ENCODE peak calls at places on chromosomes 6 and 20, in seven cellular contexts. One of them, this sample, is unnamed.

GRCh38 chr6:17902953-17903352 is 84.5 kb downstream of the KIF13A start:
- DNase-seq in left lung: no peak
- DNase-seq in choroid plexus epithelial cell: peak; percentile 40
- DNase-seq in transverse colon: no peak
- DNase-seq in body of pancreas: no peak
- DNase-seq in breast epithelium: no peak
- DNase-seq in colonic mucosa: no peak
- DNase-seq in this sample: no peak

GRCh38 chr20:62980970-62981369 is 25.8 kb downstream of the BHLHE23 start:
- DNase-seq in transverse colon: no peak
- DNase-seq in breast epithelium: no peak
- DNase-seq in left lung: no peak
- DNase-seq in choroid plexus epithelial cell: peak; percentile 10
- DNase-seq in colonic mucosa: no peak
- DNase-seq in body of pancreas: no peak
- DNase-seq in this sample: no peak

GRCh38 chr6:156279306-156279969 is 497.7 kb upstream of the ARID1B start:
- DNase-seq in left lung: no peak
- DNase-seq in breast epithelium: no peak
- DNase-seq in choroid plexus epithelial cell: no peak
- DNase-seq in body of pancreas: no peak
- DNase-seq in colonic mucosa: no peak
- DNase-seq in transverse colon: peak; percentile 14
- DNase-seq in this sample: no peak

GRCh38 chr20:59749293-59749680 is 144.9 kb downstream of the PHACTR3 start:
- DNase-seq in choroid plexus epithelial cell: no peak
- DNase-seq in colonic mucosa: no peak
- DNase-seq in transverse colon: no peak
- DNase-seq in breast epithelium: no peak
- DNase-seq in left lung: no peak
- DNase-seq in body of pancreas: no peak
- DNase-seq in this sample: peak; percentile 50

GRCh38 chr6:132333639-132334516 is 67.4 kb downstream of the MOXD1 start:
- DNase-seq in colonic mucosa: peak; percentile 29
- DNase-seq in left lung: no peak
- DNase-seq in body of pancreas: peak; percentile 66
- DNase-seq in transverse colon: peak; percentile 15
- DNase-seq in breast epithelium: no peak
- DNase-seq in choroid plexus epithelial cell: peak; percentile 87
- DNase-seq in this sample: no peak

GRCh38 chr6:116410945-116411623 is 40.3 kb downstream of the DSE start:
- DNase-seq in body of pancreas: peak; percentile 17
- DNase-seq in choroid plexus epithelial cell: peak; percentile 82
- DNase-seq in breast epithelium: no peak
- DNase-seq in colonic mucosa: no peak
- DNase-seq in transverse colon: no peak
- DNase-seq in left lung: no peak
- DNase-seq in this sample: no peak

GRCh38 chr6:27002447-27002846 is 245.1 kb upstream of the PRSS16 start:
- DNase-seq in left lung: no peak
- DNase-seq in colonic mucosa: no peak
- DNase-seq in breast epithelium: no peak
- DNase-seq in choroid plexus epithelial cell: no peak
- DNase-seq in transverse colon: no peak
- DNase-seq in body of pancreas: no peak
- DNase-seq in this sample: no peak

GRCh38 chr20:44079968-44080560 is 106.9 kb downstream of the JPH2 start:
- DNase-seq in colonic mucosa: no peak
- DNase-seq in choroid plexus epithelial cell: peak; percentile 56
- DNase-seq in body of pancreas: no peak
- DNase-seq in breast epithelium: peak; percentile 34
- DNase-seq in left lung: no peak
- DNase-seq in transverse colon: no peak
- DNase-seq in this sample: no peak

GRCh38 chr20:62949887-62950286 is 2.6 kb upstream of the SLC17A9 start:
- DNase-seq in body of pancreas: no peak
- DNase-seq in left lung: no peak
- DNase-seq in transverse colon: no peak
- DNase-seq in colonic mucosa: no peak
- DNase-seq in choroid plexus epithelial cell: no peak
- DNase-seq in breast epithelium: no peak
- DNase-seq in this sample: no peak

GRCh38 chr20:41770427-41770826 is 152.2 kb upstream of the CHD6 start:
- DNase-seq in transverse colon: no peak
- DNase-seq in choroid plexus epithelial cell: no peak
- DNase-seq in left lung: no peak
- DNase-seq in body of pancreas: no peak
- DNase-seq in breast epithelium: no peak
- DNase-seq in colonic mucosa: no peak
- DNase-seq in this sample: no peak

GRCh38 chr6:43496370-43497128 is 13.6 kb downstream of the LRRC73 start:
- DNase-seq in body of pancreas: no peak
- DNase-seq in left lung: no peak
- DNase-seq in choroid plexus epithelial cell: peak; percentile 57
- DNase-seq in breast epithelium: no peak
- DNase-seq in transverse colon: no peak
- DNase-seq in colonic mucosa: no peak
- DNase-seq in this sample: no peak

GRCh38 chr6:52063584-52064400 is 23.6 kb downstream of the PKHD1 start:
- DNase-seq in transverse colon: peak; percentile 56
- DNase-seq in left lung: no peak
- DNase-seq in colonic mucosa: peak; percentile 50
- DNase-seq in choroid plexus epithelial cell: peak; percentile 24
- DNase-seq in breast epithelium: no peak
- DNase-seq in body of pancreas: peak; percentile 43
- DNase-seq in this sample: no peak

GRCh38 chr20:10448270-10449156 is 13.4 kb downstream of the SLX4IP start:
- DNase-seq in choroid plexus epithelial cell: peak; percentile 50
- DNase-seq in transverse colon: no peak
- DNase-seq in left lung: no peak
- DNase-seq in breast epithelium: no peak
- DNase-seq in body of pancreas: no peak
- DNase-seq in colonic mucosa: no peak
- DNase-seq in this sample: no peak

GRCh38 chr20:10443936-10444335 is 8.8 kb downstream of the SLX4IP start:
- DNase-seq in body of pancreas: no peak
- DNase-seq in choroid plexus epithelial cell: no peak
- DNase-seq in transverse colon: no peak
- DNase-seq in left lung: no peak
- DNase-seq in breast epithelium: no peak
- DNase-seq in colonic mucosa: no peak
- DNase-seq in this sample: no peak

GRCh38 chr20:10449270-10449669 is 14.2 kb downstream of the SLX4IP start:
- DNase-seq in choroid plexus epithelial cell: no peak
- DNase-seq in breast epithelium: no peak
- DNase-seq in left lung: no peak
- DNase-seq in body of pancreas: no peak
- DNase-seq in transverse colon: no peak
- DNase-seq in colonic mucosa: no peak
- DNase-seq in this sample: no peak

GRCh38 chr20:10445758-10446157 is 10.7 kb downstream of the SLX4IP start:
- DNase-seq in transverse colon: no peak
- DNase-seq in breast epithelium: no peak
- DNase-seq in left lung: no peak
- DNase-seq in choroid plexus epithelial cell: no peak
- DNase-seq in body of pancreas: no peak
- DNase-seq in colonic mucosa: no peak
- DNase-seq in this sample: no peak

DNA sequence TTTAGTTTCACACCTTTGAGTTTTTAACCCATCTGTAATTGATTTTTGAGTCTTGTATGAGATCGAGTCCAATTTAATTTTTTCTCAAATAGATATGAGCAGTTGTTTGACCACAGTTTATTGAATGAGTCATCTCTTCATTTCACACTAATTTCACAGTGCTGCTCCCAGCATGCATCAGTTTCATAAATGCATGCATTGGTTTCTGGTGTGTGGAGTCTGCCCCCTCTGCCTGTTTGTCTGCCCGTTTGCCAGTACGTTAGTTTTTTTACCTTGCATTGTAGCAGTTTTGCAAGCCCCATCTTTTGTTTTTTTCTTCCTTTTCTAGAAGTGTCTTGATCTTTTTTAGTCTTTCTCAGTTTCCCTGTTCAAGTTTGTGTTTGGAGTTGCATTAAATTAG is 11.9 kb downstream of the SLX4IP start:
- DNase-seq in transverse colon: peak; percentile 36
- DNase-seq in colonic mucosa: peak; percentile 65
- DNase-seq in left lung: no peak
- DNase-seq in choroid plexus epithelial cell: peak; percentile 83
- DNase-seq in breast epithelium: no peak
- DNase-seq in body of pancreas: no peak
- DNase-seq in this sample: no peak
- TF ChIP-seq CTCF in transverse colon: no peak
- TF ChIP-seq CTCF in colonic mucosa: no peak
- TF ChIP-seq CTCF in left lung: no peak
- TF ChIP-seq CTCF in choroid plexus epithelial cell: peak; percentile 36
- TF ChIP-seq CTCF in breast epithelium: no peak
- TF ChIP-seq CTCF in body of pancreas: no peak
- TF ChIP-seq CTCF in this sample: peak; percentile 55

DNA sequence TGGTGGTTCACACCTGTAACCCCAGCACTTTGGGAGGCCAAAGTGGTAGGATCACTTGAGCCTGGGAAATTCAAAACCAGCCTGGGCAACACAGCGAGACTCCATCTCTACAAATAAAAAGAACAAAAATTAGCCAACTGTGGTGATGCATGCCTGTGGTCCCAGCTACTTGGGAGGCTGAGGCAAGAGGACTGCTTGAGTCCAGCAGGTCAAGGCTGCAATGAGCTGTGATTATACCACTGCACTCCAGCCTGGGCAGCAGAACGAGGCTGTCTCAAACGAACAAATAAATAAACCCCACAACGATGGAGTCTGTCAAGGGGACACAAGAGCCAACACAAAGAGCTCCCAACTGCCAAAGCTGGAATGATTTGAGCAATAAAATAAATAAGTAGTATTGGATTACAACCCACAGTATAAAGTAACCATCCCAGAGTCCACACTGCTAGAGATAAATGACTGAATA is 13.5 kb downstream of the ZMYND8 start:
- DNase-seq in breast epithelium: no peak
- DNase-seq in choroid plexus epithelial cell: peak; percentile 59
- DNase-seq in body of pancreas: no peak
- DNase-seq in left lung: no peak
- DNase-seq in colonic mucosa: no peak
- DNase-seq in transverse colon: no peak
- DNase-seq in this sample: no peak
- TF ChIP-seq CTCF in breast epithelium: no peak
- TF ChIP-seq CTCF in choroid plexus epithelial cell: no peak
- TF ChIP-seq CTCF in body of pancreas: no peak
- TF ChIP-seq CTCF in left lung: no peak
- TF ChIP-seq CTCF in colonic mucosa: no peak
- TF ChIP-seq CTCF in transverse colon: no peak
- TF ChIP-seq CTCF in this sample: no peak

DNA sequence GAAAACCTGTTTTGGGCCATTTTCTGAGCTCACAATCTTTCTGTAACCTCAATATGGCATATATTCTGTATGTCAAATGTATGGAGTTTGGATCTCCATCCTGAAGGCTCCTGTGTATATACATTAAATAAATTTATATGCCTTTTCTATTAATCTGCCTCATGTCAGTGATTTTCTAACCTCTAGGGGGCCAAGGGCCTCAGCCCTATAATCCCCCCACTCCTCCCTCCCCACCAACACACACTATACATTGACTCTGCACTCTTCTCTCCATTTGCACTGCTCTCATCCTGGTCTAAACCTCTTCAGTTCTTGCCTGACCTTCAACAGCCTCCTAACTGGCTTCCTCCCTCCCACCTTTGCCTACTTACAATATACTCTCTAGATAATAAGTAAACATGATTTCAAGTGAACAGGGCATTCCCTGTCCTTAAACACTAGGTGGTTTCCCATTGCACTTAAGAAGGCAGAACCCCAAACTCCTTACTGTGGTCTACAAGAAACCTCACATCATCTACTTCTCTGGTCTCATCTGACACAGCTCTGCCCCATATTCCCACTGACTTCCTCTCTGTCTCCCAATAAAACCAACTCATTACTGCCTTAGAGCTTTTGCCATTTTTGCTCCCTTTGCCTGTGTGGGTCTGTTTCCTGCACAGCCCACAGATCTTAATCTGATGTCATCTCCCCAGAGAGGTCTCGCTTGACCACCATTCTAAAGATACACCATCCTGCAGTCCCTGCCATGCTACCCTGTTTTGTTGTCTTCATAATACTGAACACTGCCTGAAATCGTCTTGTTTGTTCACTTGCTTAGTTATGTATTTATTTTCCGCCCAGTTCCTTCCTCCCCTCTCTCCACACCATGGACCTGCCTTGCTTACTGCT is 213.7 kb downstream of the SYNE1 start:
- DNase-seq in transverse colon: no peak
- DNase-seq in body of pancreas: no peak
- DNase-seq in colonic mucosa: no peak
- DNase-seq in breast epithelium: no peak
- DNase-seq in choroid plexus epithelial cell: no peak
- DNase-seq in left lung: no peak
- DNase-seq in this sample: no peak
- TF ChIP-seq CTCF in transverse colon: no peak
- TF ChIP-seq CTCF in body of pancreas: no peak
- TF ChIP-seq CTCF in colonic mucosa: no peak
- TF ChIP-seq CTCF in breast epithelium: no peak
- TF ChIP-seq CTCF in choroid plexus epithelial cell: no peak
- TF ChIP-seq CTCF in left lung: no peak
- TF ChIP-seq CTCF in this sample: no peak

GRCh38 chr6:151763938-151764680 is 43.4 kb upstream of the ESR1 start:
- DNase-seq in choroid plexus epithelial cell: peak; percentile 91
- DNase-seq in left lung: peak; percentile 91
- DNase-seq in breast epithelium: peak; percentile 96
- DNase-seq in transverse colon: peak; percentile 82
- DNase-seq in body of pancreas: peak; percentile 94
- DNase-seq in colonic mucosa: peak; percentile 91
- DNase-seq in this sample: no peak

GRCh38 chr6:151760486-151760885 is 47.0 kb upstream of the ESR1 start:
- DNase-seq in transverse colon: no peak
- DNase-seq in body of pancreas: no peak
- DNase-seq in breast epithelium: no peak
- DNase-seq in left lung: no peak
- DNase-seq in choroid plexus epithelial cell: no peak
- DNase-seq in colonic mucosa: no peak
- DNase-seq in this sample: no peak

GRCh38 chr6:151762817-151763216 is 44.7 kb upstream of the ESR1 start:
- DNase-seq in transverse colon: no peak
- DNase-seq in body of pancreas: no peak
- DNase-seq in choroid plexus epithelial cell: no peak
- DNase-seq in colonic mucosa: no peak
- DNase-seq in breast epithelium: no peak
- DNase-seq in left lung: no peak
- DNase-seq in this sample: no peak

GRCh38 chr6:151765444-151765886 is 42.0 kb upstream of the ESR1 start:
- DNase-seq in choroid plexus epithelial cell: peak; percentile 94
- DNase-seq in breast epithelium: no peak
- DNase-seq in left lung: no peak
- DNase-seq in transverse colon: peak; percentile 23
- DNase-seq in body of pancreas: peak; percentile 69
- DNase-seq in colonic mucosa: peak; percentile 60
- DNase-seq in this sample: no peak

DNA sequence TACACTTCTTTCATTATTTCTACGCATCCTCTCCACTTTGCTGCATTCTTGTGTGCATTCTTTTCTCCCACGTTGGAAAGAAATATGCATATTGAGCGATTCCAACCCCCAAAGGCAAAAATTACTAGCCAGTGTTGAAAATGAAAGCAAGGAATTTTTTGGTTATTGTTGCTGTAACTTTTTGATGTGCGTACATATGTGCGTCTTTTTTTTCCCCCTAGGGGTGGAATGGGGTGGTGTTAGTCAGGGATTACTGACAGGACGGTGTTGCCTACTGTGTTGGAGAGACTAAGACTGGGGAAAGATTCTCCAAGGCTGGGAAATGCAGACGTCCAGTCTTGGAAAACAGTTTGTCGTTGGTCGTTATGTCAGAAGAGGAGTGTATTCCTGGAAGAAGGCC is 44.2 kb upstream of the ESR1 start:
- DNase-seq in breast epithelium: no peak
- DNase-seq in left lung: no peak
- DNase-seq in colonic mucosa: no peak
- DNase-seq in transverse colon: no peak
- DNase-seq in choroid plexus epithelial cell: peak; percentile 70
- DNase-seq in body of pancreas: no peak
- DNase-seq in this sample: no peak
- TF ChIP-seq CTCF in breast epithelium: peak; percentile 53
- TF ChIP-seq CTCF in left lung: no peak
- TF ChIP-seq CTCF in colonic mucosa: no peak
- TF ChIP-seq CTCF in transverse colon: no peak
- TF ChIP-seq CTCF in choroid plexus epithelial cell: peak; percentile 58
- TF ChIP-seq CTCF in body of pancreas: peak; percentile 19
- TF ChIP-seq CTCF in this sample: peak; percentile 54